ENCODE peak calls at places on chromosomes 2 and 18, in ten cellular contexts. Y is pancreas, O is keratinocyte, L is AG04450, M is heart right ventricle, J is PC-9, Q is thoracic aorta, W is fibroblast of lung, G is adrenal gland, F is adipocyte. R is an unnamed sample.

GRCh38 chr18:55012041-55012440 is 52.8 kb upstream of the CCDC68 start:
- DNase-seq in Y (no peak), O (no peak), L (no peak), M (no peak), J (no peak), Q (no peak), W (peak; percentile 51), G (no peak), F (peak; percentile 51), R (no peak)

GRCh38 chr2:240622631-240623235 is 2.5 kb upstream of the GPR35 start:
- DNase-seq in Y (peak; percentile 16), O (no peak), L (no peak), M (no peak), J (no peak), Q (no peak), W (no peak), G (no peak), F (no peak), R (no peak)

GRCh38 chr18:74222710-74223497 is 68.9 kb downstream of the CYB5A start:
- DNase-seq in Y (no peak), O (no peak), L (no peak), M (no peak), J (no peak), Q (no peak), W (no peak), G (no peak), F (peak; percentile 7), R (no peak)

GRCh38 chr2:172279843-172280242 is 147.5 kb upstream of the ITGA6 start:
- DNase-seq in Y (no peak), O (no peak), L (no peak), M (no peak), J (peak; percentile 45), Q (no peak), W (no peak), G (no peak), F (no peak), R (no peak)

GRCh38 chr2:18593496-18593895 is 4.1 kb upstream of the NT5C1B start:
- DNase-seq in Y (no peak), O (no peak), L (no peak), M (no peak), J (no peak), Q (no peak), W (no peak), G (no peak), F (no peak), R (no peak)

GRCh38 chr18:7090771-7091170 is 26.8 kb downstream of the LAMA1 start:
- DNase-seq in Y (no peak), O (no peak), L (no peak), M (no peak), J (no peak), Q (no peak), W (peak; percentile 65), G (no peak), F (peak; percentile 36), R (no peak)

GRCh38 chr2:39649491-39649890 is 16.2 kb upstream of the TMEM178A start:
- DNase-seq in Y (no peak), O (no peak), L (no peak), M (no peak), J (no peak), Q (no peak), W (no peak), G (no peak), F (no peak), R (no peak)

GRCh38 chr2:236550298-236550697 is 19.3 kb upstream of the ACKR3 start:
- DNase-seq in Y (no peak), O (no peak), L (no peak), M (no peak), J (no peak), Q (no peak), W (no peak), G (no peak), F (no peak), R (no peak)

GRCh38 chr2:69012310-69013122 is 463 bp upstream of the ANTXR1 start:
- DNase-seq in Y (peak; percentile 51), O (no peak), L (peak; percentile 44), M (peak; percentile 75), J (no peak), Q (no peak), W (peak; percentile 39), G (peak; percentile 75), F (peak; percentile 94), R (no peak)

GRCh38 chr2:31286961-31287550 is 53.1 kb downstream of the EHD3 start:
- DNase-seq in Y (no peak), O (no peak), L (no peak), M (no peak), J (peak; percentile 37), Q (no peak), W (peak; percentile 28), G (no peak), F (no peak), R (no peak)

GRCh38 chr2:70753978-70754377 is 14.0 kb downstream of the ADD2 start:
- DNase-seq in Y (no peak), O (no peak), L (no peak), M (no peak), J (no peak), Q (no peak), W (no peak), G (no peak), F (no peak), R (no peak)

GRCh38 chr2:112181571-112182290 is 43.5 kb downstream of the FBLN7 start:
- DNase-seq in Y (no peak), O (no peak), L (no peak), M (no peak), J (no peak), Q (no peak), W (no peak), G (no peak), F (no peak), R (no peak)

GRCh38 chr2:56191617-56192016 is 7.8 kb downstream of the CCDC85A start:
- DNase-seq in Y (no peak), O (no peak), L (no peak), M (no peak), J (no peak), Q (no peak), W (peak; percentile 48), G (no peak), F (peak; percentile 73), R (no peak)

GRCh38 chr18:43751835-43752234 is 474.5 kb upstream of the SYT4 start:
- DNase-seq in Y (no peak), O (no peak), L (no peak), M (no peak), J (no peak), Q (no peak), W (no peak), G (no peak), F (peak; percentile 8), R (no peak)

DNA sequence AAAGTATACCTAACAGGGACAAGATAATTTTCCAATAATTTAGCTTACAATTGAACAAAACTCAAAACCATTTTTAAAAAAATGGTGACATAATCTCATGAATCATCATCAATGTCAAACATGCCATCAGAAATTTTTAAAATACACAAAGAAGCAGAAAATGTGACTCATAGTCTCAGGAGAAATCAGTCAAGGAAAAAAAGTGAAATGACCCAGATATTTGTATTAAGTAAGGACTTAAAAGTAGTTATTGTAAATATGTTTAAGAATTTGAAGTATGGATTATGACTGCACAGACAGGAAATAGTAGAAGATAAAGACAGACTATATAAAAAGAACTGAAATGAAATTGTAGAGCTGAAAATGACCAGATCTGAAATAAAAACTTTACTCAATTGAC is 473.9 kb upstream of the SYT4 start:
- DNase-seq in Y (no peak), O (no peak), L (no peak), M (no peak), J (peak; percentile 36), Q (no peak), W (peak; percentile 20), G (no peak), F (no peak), R (no peak)
- H3K9me3 ChIP-seq in Y (no peaks in the 10 kb centered on the region), O (no peaks in the 10 kb centered on the region), L (no peaks in the 10 kb centered on the region), M (peaks cover 30% of the 10 kb centered on the region), J (no peaks in the 10 kb centered on the region), Q (no peaks in the 10 kb centered on the region), W (no peaks in the 10 kb centered on the region), G (peaks cover 6% of the 10 kb centered on the region), F (peaks cover 25% of the 10 kb centered on the region), R (no peaks in the 10 kb centered on the region)

GRCh38 chr2:158932246-158932645 is 36.2 kb upstream of the TANC1 start:
- DNase-seq in Y (no peak), O (no peak), L (no peak), M (no peak), J (no peak), Q (no peak), W (peak; percentile 70), G (no peak), F (no peak), R (no peak)

GRCh38 chr2:158935617-158936016 is 32.8 kb upstream of the TANC1 start:
- DNase-seq in Y (no peak), O (no peak), L (no peak), M (no peak), J (no peak), Q (no peak), W (no peak), G (no peak), F (no peak), R (no peak)

GRCh38 chr2:158928965-158929364 is 39.5 kb upstream of the TANC1 start:
- DNase-seq in Y (no peak), O (no peak), L (no peak), M (no peak), J (peak; percentile 36), Q (no peak), W (no peak), G (no peak), F (no peak), R (no peak)

GRCh38 chr2:158928515-158928914 is 39.9 kb upstream of the TANC1 start:
- DNase-seq in Y (no peak), O (no peak), L (no peak), M (no peak), J (no peak), Q (no peak), W (no peak), G (no peak), F (no peak), R (no peak)

DNA sequence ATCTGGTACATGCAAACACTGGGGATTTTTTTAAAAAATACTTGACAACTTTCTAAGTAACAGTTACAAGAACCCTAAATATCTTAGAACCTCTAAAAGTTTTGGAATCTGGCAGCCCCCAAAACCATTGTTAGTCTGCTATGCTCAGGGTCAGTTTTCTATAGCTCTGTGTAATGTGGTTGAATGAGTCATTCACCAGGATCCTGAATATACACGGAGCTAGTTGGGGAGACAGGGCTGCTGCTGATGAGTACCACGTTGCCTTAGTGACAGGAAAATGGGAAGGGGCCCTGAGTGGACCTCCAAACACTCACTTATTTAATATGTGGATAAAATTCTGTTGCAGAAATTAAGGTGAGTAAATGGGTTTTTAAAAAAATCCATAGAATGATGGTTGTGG is 36.9 kb upstream of the TANC1 start:
- DNase-seq in Y (no peak), O (no peak), L (peak; percentile 41), M (no peak), J (no peak), Q (no peak), W (peak; percentile 90), G (no peak), F (peak; percentile 65), R (peak; percentile 14)
- H3K4me3 ChIP-seq in Y (no peak overlapping the region), O (no peak overlapping the region), L (no peak overlapping the region), M (no peak overlapping the region), J (no peak overlapping the region), Q (no peak overlapping the region), W (no peak overlapping the region), G (no peak overlapping the region), F (no peak overlapping the region), R (no peak overlapping the region)

GRCh38 chr2:126029316-126029715 is 626.6 kb upstream of the GYPC start:
- DNase-seq in Y (no peak), O (no peak), L (no peak), M (no peak), J (no peak), Q (no peak), W (no peak), G (no peak), F (no peak), R (no peak)
- H3K9me3 ChIP-seq in Y (no peaks in the 10 kb centered on the region), O (no peaks in the 10 kb centered on the region), L (peaks cover 8% of the 10 kb centered on the region), M (no peaks in the 10 kb centered on the region), J (no peaks in the 10 kb centered on the region), Q (no peaks in the 10 kb centered on the region), W (no peaks in the 10 kb centered on the region), G (no peaks in the 10 kb centered on the region), F (no peaks in the 10 kb centered on the region), R (no peaks in the 10 kb centered on the region)

GRCh38 chr2:86833315-86833714 is 28.4 kb downstream of the CD8B start:
- DNase-seq in Y (no peak), O (no peak), L (no peak), M (no peak), J (no peak), Q (no peak), W (no peak), G (no peak), F (no peak), R (no peak)
- H3K4me3 ChIP-seq in Y (no peak overlapping the region), O (no peak overlapping the region), L (no peak overlapping the region), M (no peak overlapping the region), J (no peak overlapping the region), Q (no peak overlapping the region), W (no peak overlapping the region), G (no peak overlapping the region), F (no peak overlapping the region), R (no peak overlapping the region)